ENCODE peak calls at places on chromosomes 1 and 21, in nine cellular contexts. F, I, Y, U, G, Z, X, Q and B are unnamed samples.

GRCh38 chr1:152461544-152461943 is 47.5 kb upstream of the CRNN start:
- DNase-seq in F (peak; percentile 38), I (peak; percentile 75), Y (peak; percentile 68), U (peak; percentile 58), G (peak; percentile 51), Z (peak; percentile 37), X (no peak), Q (peak; percentile 26), B (peak; percentile 17)

GRCh38 chr21:16496594-16496993 is 766.8 kb downstream of the USP25 start:
- DNase-seq in F (no peak), I (no peak), Y (no peak), U (no peak), G (no peak), Z (no peak), X (no peak), Q (no peak), B (no peak)

GRCh38 chr1:23745515-23745914 is 2.2 kb downstream of the ELOA start:
- DNase-seq in F (no peak), I (peak; percentile 53), Y (no peak), U (peak; percentile 37), G (no peak), Z (no peak), X (no peak), Q (peak; percentile 37), B (no peak)

GRCh38 chr1:215710340-215710971 is 143.4 kb downstream of the KCTD3 start:
- DNase-seq in F (peak; percentile 35), I (peak; percentile 60), Y (peak; percentile 60), U (peak; percentile 95), G (no peak), Z (no peak), X (no peak), Q (peak; percentile 72), B (no peak)

GRCh38 chr1:3587133-3587733 is 24.1 kb downstream of the MEGF6 start:
- DNase-seq in F (no peak), I (peak; percentile 19), Y (no peak), U (peak; percentile 4), G (no peak), Z (no peak), X (no peak), Q (no peak), B (no peak)

GRCh38 chr1:89286549-89287181 is 14.0 kb upstream of the GBP5 start:
- DNase-seq in F (no peak), I (no peak), Y (no peak), U (no peak), G (no peak), Z (no peak), X (no peak), Q (no peak), B (no peak)

GRCh38 chr1:6099297-6099696 is 53.6 kb downstream of the KCNAB2 start:
- DNase-seq in F (no peak), I (no peak), Y (no peak), U (no peak), G (no peak), Z (no peak), X (no peak), Q (no peak), B (no peak)

GRCh38 chr1:87869563-87869962 is 540.9 kb downstream of the LMO4 start:
- DNase-seq in F (peak; percentile 22), I (peak; percentile 68), Y (no peak), U (no peak), G (no peak), Z (no peak), X (no peak), Q (no peak), B (no peak)

GRCh38 chr1:202805886-202806511 is 2.2 kb downstream of the KDM5B start:
- DNase-seq in F (no peak), I (no peak), Y (no peak), U (no peak), G (no peak), Z (no peak), X (no peak), Q (peak; percentile 34), B (no peak)

GRCh38 chr1:66022904-66023620 is 230.4 kb downstream of the PDE4B start:
- DNase-seq in F (no peak), I (peak; percentile 10), Y (no peak), U (no peak), G (no peak), Z (no peak), X (no peak), Q (peak; percentile 9), B (no peak)

GRCh38 chr1:9084883-9085282 is 15.4 kb upstream of the SLC2A5 start:
- DNase-seq in F (no peak), I (peak; percentile 38), Y (no peak), U (no peak), G (no peak), Z (no peak), X (no peak), Q (no peak), B (no peak)

GRCh38 chr1:25501235-25502058 is 42.0 kb upstream of the LDLRAP1 start:
- DNase-seq in F (no peak), I (peak; percentile 76), Y (peak; percentile 50), U (peak; percentile 36), G (no peak), Z (no peak), X (no peak), Q (no peak), B (no peak)

GRCh38 chr1:201655910-201656669 is 117.2 kb downstream of the NAV1 start:
- DNase-seq in F (no peak), I (peak; percentile 68), Y (no peak), U (no peak), G (no peak), Z (no peak), X (peak; percentile 87), Q (no peak), B (no peak)

GRCh38 chr21:36606292-36606982 is 92.5 kb upstream of the SIM2 start:
- DNase-seq in F (no peak), I (no peak), Y (no peak), U (no peak), G (no peak), Z (no peak), X (no peak), Q (no peak), B (no peak)